ENCODE peak calls at places on chromosomes 16 and 17, in four cellular contexts. X is AML-193, R is astrocyte of the spinal cord, B is cardiac fibroblast. C is an unnamed sample.

GRCh38 chr16:21088646-21089538 is 61.8 kb downstream of the DNAH3 start:
- DNase-seq in X (no peak), B (peak), R (peak), C (no peak)

GRCh38 chr16:71257768-71258167 is 27.2 kb upstream of the HYDIN start:
- DNase-seq in X (no peak), B (no peak), R (no peak), C (no peak)

GRCh38 chr17:82108038-82108998 is 10.3 kb upstream of the FASN start:
- DNase-seq in R (no peak), B (no peak), X (no peak), C (no peak)

GRCh38 chr17:17567631-17568030 is 23.9 kb downstream of the PEMT start:
- DNase-seq in R (peak), X (no peak), B (no peak), C (peak)

GRCh38 chr16:10950393-10950792 is 6.0 kb downstream of the CLEC16A start:
- DNase-seq in R (no peak), X (no peak), B (peak), C (no peak)

GRCh38 chr16:80591071-80591935 is 50.5 kb downstream of the DYNLRB2 start:
- DNase-seq in B (no peak), X (no peak), R (no peak), C (no peak)

GRCh38 chr17:77237232-77238008 is 96.7 kb downstream of the SEC14L1 start:
- DNase-seq in X (no peak), R (no peak), B (no peak), C (no peak)

GRCh38 chr16:24729967-24730815 is 740 bp downstream of the TNRC6A start:
- DNase-seq in R (peak), B (no peak), X (peak), C (no peak)

GRCh38 chr17:17818088-17818526 is 18.7 kb downstream of the SREBF1 start:
- DNase-seq in X (no peak), R (no peak), B (no peak), C (no peak)

GRCh38 chr17:82914375-82914774 is 74.6 kb upstream of the ZNF750 start:
- DNase-seq in R (no peak), X (no peak), B (peak), C (no peak)

GRCh38 chr17:36808181-36808661 is 129.1 kb upstream of the LHX1 start:
- DNase-seq in R (no peak), B (peak), X (no peak), C (peak)

GRCh38 chr16:19071811-19072777 is 4.7 kb downstream of the COQ7 start:
- DNase-seq in B (peak), X (peak), R (peak), C (no peak)

GRCh38 chr16:57979006-57979585 is 8.2 kb upstream of the CNGB1 start:
- DNase-seq in B (no peak), X (no peak), R (no peak), C (no peak)

GRCh38 chr17:80997471-80998387 is 6.1 kb downstream of the CHMP6 start:
- DNase-seq in X (no peak), R (peak), B (no peak), C (no peak)

GRCh38 chr17:61404702-61405046 is 5.0 kb downstream of the TBX2 start:
- DNase-seq in B (peak), X (no peak), R (no peak), C (no peak)

GRCh38 chr17:975321-975982 is 4.1 kb downstream of the NXN start:
- DNase-seq in X (no peak), R (no peak), B (no peak), C (no peak)

GRCh38 chr17:78677303-78678219 is 100.4 kb upstream of the DNAH17 start:
- DNase-seq in B (peak), R (no peak), X (no peak), C (no peak)